ENCODE peak calls at places on chromosomes 3 and 15, in eight cellular contexts. One of them, this sample, is unnamed.
A peak's percentile ranks its signal among the peaks of the same experiment; 100 is the strongest.

GRCh38 chr15:83170474-83171165 is 37.0 kb downstream of the HDGFL3 start:
- DNase-seq in stimulated activated CD4-positive, alpha-beta T cell treated with anti-CD3 and anti-CD28 coated beads, TNF-alpha, amount 100 ng/mL, for 1 hour: no peak
- DNase-seq in LoVo: no peak
- DNase-seq in colonic mucosa: no peak
- DNase-seq in GM04504: no peak
- DNase-seq in anterior cingulate cortex: no peak
- DNase-seq in NAMALWA: no peak
- DNase-seq in NT2/D1: no peak
- DNase-seq in this sample: peak; percentile 12

GRCh38 chr3:120348065-120348980 is 831 bp downstream of the LRRC58 start:
- DNase-seq in stimulated activated CD4-positive, alpha-beta T cell treated with anti-CD3 and anti-CD28 coated beads, TNF-alpha, amount 100 ng/mL, for 1 hour: peak; percentile 27
- DNase-seq in LoVo: no peak
- DNase-seq in colonic mucosa: peak; percentile 59
- DNase-seq in GM04504: no peak
- DNase-seq in anterior cingulate cortex: no peak
- DNase-seq in NAMALWA: peak; percentile 72
- DNase-seq in NT2/D1: no peak
- DNase-seq in this sample: no peak

GRCh38 chr3:16515885-16516420 is 2.5 kb upstream of the RFTN1 start:
- DNase-seq in stimulated activated CD4-positive, alpha-beta T cell treated with anti-CD3 and anti-CD28 coated beads, TNF-alpha, amount 100 ng/mL, for 1 hour: no peak
- DNase-seq in LoVo: no peak
- DNase-seq in colonic mucosa: no peak
- DNase-seq in GM04504: no peak
- DNase-seq in anterior cingulate cortex: no peak
- DNase-seq in NAMALWA: peak; percentile 80
- DNase-seq in NT2/D1: no peak
- DNase-seq in this sample: no peak

GRCh38 chr15:74334127-74334526 is 33.3 kb downstream of the CYP11A1 start:
- DNase-seq in stimulated activated CD4-positive, alpha-beta T cell treated with anti-CD3 and anti-CD28 coated beads, TNF-alpha, amount 100 ng/mL, for 1 hour: no peak
- DNase-seq in LoVo: no peak
- DNase-seq in colonic mucosa: no peak
- DNase-seq in GM04504: no peak
- DNase-seq in anterior cingulate cortex: no peak
- DNase-seq in NAMALWA: no peak
- DNase-seq in NT2/D1: no peak
- DNase-seq in this sample: no peak

GRCh38 chr3:126528800-126529541 is 5.0 kb downstream of the CHST13 start:
- DNase-seq in stimulated activated CD4-positive, alpha-beta T cell treated with anti-CD3 and anti-CD28 coated beads, TNF-alpha, amount 100 ng/mL, for 1 hour: no peak
- DNase-seq in LoVo: no peak
- DNase-seq in colonic mucosa: no peak
- DNase-seq in GM04504: peak; percentile 14
- DNase-seq in anterior cingulate cortex: no peak
- DNase-seq in NAMALWA: no peak
- DNase-seq in NT2/D1: no peak
- DNase-seq in this sample: no peak

GRCh38 chr15:77656294-77656693 is 23.6 kb upstream of the LINGO1 start:
- DNase-seq in stimulated activated CD4-positive, alpha-beta T cell treated with anti-CD3 and anti-CD28 coated beads, TNF-alpha, amount 100 ng/mL, for 1 hour: no peak
- DNase-seq in LoVo: no peak
- DNase-seq in colonic mucosa: no peak
- DNase-seq in GM04504: no peak
- DNase-seq in anterior cingulate cortex: no peak
- DNase-seq in NAMALWA: no peak
- DNase-seq in NT2/D1: no peak
- DNase-seq in this sample: no peak

GRCh38 chr3:51045006-51045405 is 340.1 kb upstream of the MANF start:
- DNase-seq in stimulated activated CD4-positive, alpha-beta T cell treated with anti-CD3 and anti-CD28 coated beads, TNF-alpha, amount 100 ng/mL, for 1 hour: no peak
- DNase-seq in LoVo: no peak
- DNase-seq in colonic mucosa: no peak
- DNase-seq in GM04504: no peak
- DNase-seq in anterior cingulate cortex: no peak
- DNase-seq in NAMALWA: no peak
- DNase-seq in NT2/D1: no peak
- DNase-seq in this sample: no peak

GRCh38 chr3:113211370-113212154 is at the start of gene BOC:
- DNase-seq in stimulated activated CD4-positive, alpha-beta T cell treated with anti-CD3 and anti-CD28 coated beads, TNF-alpha, amount 100 ng/mL, for 1 hour: no peak
- DNase-seq in LoVo: peak; percentile 8
- DNase-seq in colonic mucosa: peak; percentile 20
- DNase-seq in GM04504: no peak
- DNase-seq in anterior cingulate cortex: peak; percentile 38
- DNase-seq in NAMALWA: no peak
- DNase-seq in NT2/D1: no peak
- DNase-seq in this sample: no peak

GRCh38 chr3:53890726-53891499 is 746 bp downstream of the SELENOK start:
- DNase-seq in stimulated activated CD4-positive, alpha-beta T cell treated with anti-CD3 and anti-CD28 coated beads, TNF-alpha, amount 100 ng/mL, for 1 hour: peak; percentile 10
- DNase-seq in LoVo: peak; percentile 42
- DNase-seq in colonic mucosa: peak; percentile 60
- DNase-seq in GM04504: no peak
- DNase-seq in anterior cingulate cortex: no peak
- DNase-seq in NAMALWA: peak; percentile 53
- DNase-seq in NT2/D1: no peak
- DNase-seq in this sample: no peak

GRCh38 chr15:87228460-87228859 is 1028.1 kb downstream of the NTRK3 start:
- DNase-seq in stimulated activated CD4-positive, alpha-beta T cell treated with anti-CD3 and anti-CD28 coated beads, TNF-alpha, amount 100 ng/mL, for 1 hour: no peak
- DNase-seq in LoVo: no peak
- DNase-seq in colonic mucosa: no peak
- DNase-seq in GM04504: no peak
- DNase-seq in anterior cingulate cortex: no peak
- DNase-seq in NAMALWA: no peak
- DNase-seq in NT2/D1: no peak
- DNase-seq in this sample: no peak

GRCh38 chr15:100623301-100623700 is 20.9 kb downstream of the ASB7 start:
- DNase-seq in stimulated activated CD4-positive, alpha-beta T cell treated with anti-CD3 and anti-CD28 coated beads, TNF-alpha, amount 100 ng/mL, for 1 hour: no peak
- DNase-seq in LoVo: no peak
- DNase-seq in colonic mucosa: no peak
- DNase-seq in GM04504: no peak
- DNase-seq in anterior cingulate cortex: no peak
- DNase-seq in NAMALWA: peak; percentile 13
- DNase-seq in NT2/D1: no peak
- DNase-seq in this sample: no peak

GRCh38 chr15:62792960-62793758 is 249.4 kb upstream of the TPM1 start:
- DNase-seq in stimulated activated CD4-positive, alpha-beta T cell treated with anti-CD3 and anti-CD28 coated beads, TNF-alpha, amount 100 ng/mL, for 1 hour: no peak
- DNase-seq in LoVo: no peak
- DNase-seq in colonic mucosa: no peak
- DNase-seq in GM04504: no peak
- DNase-seq in anterior cingulate cortex: no peak
- DNase-seq in NAMALWA: peak; percentile 9
- DNase-seq in NT2/D1: no peak
- DNase-seq in this sample: no peak

GRCh38 chr3:24237971-24238767 is 256.5 kb downstream of the THRB start:
- DNase-seq in stimulated activated CD4-positive, alpha-beta T cell treated with anti-CD3 and anti-CD28 coated beads, TNF-alpha, amount 100 ng/mL, for 1 hour: no peak
- DNase-seq in LoVo: peak; percentile 77
- DNase-seq in colonic mucosa: peak; percentile 69
- DNase-seq in GM04504: peak; percentile 96
- DNase-seq in anterior cingulate cortex: peak; percentile 15
- DNase-seq in NAMALWA: peak; percentile 83
- DNase-seq in NT2/D1: peak; percentile 71
- DNase-seq in this sample: peak; percentile 95

GRCh38 chr3:4828279-4829030 is 150.8 kb upstream of the BHLHE40 start:
- DNase-seq in stimulated activated CD4-positive, alpha-beta T cell treated with anti-CD3 and anti-CD28 coated beads, TNF-alpha, amount 100 ng/mL, for 1 hour: no peak
- DNase-seq in LoVo: no peak
- DNase-seq in colonic mucosa: no peak
- DNase-seq in GM04504: peak; percentile 35
- DNase-seq in anterior cingulate cortex: peak; percentile 24
- DNase-seq in NAMALWA: no peak
- DNase-seq in NT2/D1: no peak
- DNase-seq in this sample: peak; percentile 30

GRCh38 chr15:69035205-69035917 is 20.9 kb downstream of the NOX5 start:
- DNase-seq in stimulated activated CD4-positive, alpha-beta T cell treated with anti-CD3 and anti-CD28 coated beads, TNF-alpha, amount 100 ng/mL, for 1 hour: no peak
- DNase-seq in LoVo: no peak
- DNase-seq in colonic mucosa: peak; percentile 45
- DNase-seq in GM04504: no peak
- DNase-seq in anterior cingulate cortex: no peak
- DNase-seq in NAMALWA: no peak
- DNase-seq in NT2/D1: no peak
- DNase-seq in this sample: no peak

GRCh38 chr15:60766391-60767128 is 287.6 kb upstream of the ICE2 start:
- DNase-seq in stimulated activated CD4-positive, alpha-beta T cell treated with anti-CD3 and anti-CD28 coated beads, TNF-alpha, amount 100 ng/mL, for 1 hour: no peak
- DNase-seq in LoVo: no peak
- DNase-seq in colonic mucosa: no peak
- DNase-seq in GM04504: no peak
- DNase-seq in anterior cingulate cortex: no peak
- DNase-seq in NAMALWA: no peak
- DNase-seq in NT2/D1: no peak
- DNase-seq in this sample: no peak

GRCh38 chr3:69011331-69011730 is 2.2 kb downstream of the EOGT start:
- DNase-seq in stimulated activated CD4-positive, alpha-beta T cell treated with anti-CD3 and anti-CD28 coated beads, TNF-alpha, amount 100 ng/mL, for 1 hour: no peak
- DNase-seq in LoVo: no peak
- DNase-seq in colonic mucosa: no peak
- DNase-seq in GM04504: no peak
- DNase-seq in anterior cingulate cortex: no peak
- DNase-seq in NAMALWA: no peak
- DNase-seq in NT2/D1: no peak
- DNase-seq in this sample: no peak

GRCh38 chr3:123053107-123053506 is 13.7 kb upstream of the PDIA5 start:
- DNase-seq in stimulated activated CD4-positive, alpha-beta T cell treated with anti-CD3 and anti-CD28 coated beads, TNF-alpha, amount 100 ng/mL, for 1 hour: no peak
- DNase-seq in LoVo: no peak
- DNase-seq in colonic mucosa: no peak
- DNase-seq in GM04504: no peak
- DNase-seq in anterior cingulate cortex: no peak
- DNase-seq in NAMALWA: no peak
- DNase-seq in NT2/D1: no peak
- DNase-seq in this sample: no peak

GRCh38 chr15:51697150-51697549 is 15.8 kb downstream of the SCG3 start:
- DNase-seq in stimulated activated CD4-positive, alpha-beta T cell treated with anti-CD3 and anti-CD28 coated beads, TNF-alpha, amount 100 ng/mL, for 1 hour: no peak
- DNase-seq in LoVo: no peak
- DNase-seq in colonic mucosa: no peak
- DNase-seq in GM04504: no peak
- DNase-seq in anterior cingulate cortex: no peak
- DNase-seq in NAMALWA: no peak
- DNase-seq in NT2/D1: no peak
- DNase-seq in this sample: no peak

GRCh38 chr3:114418724-114419543 is 125.1 kb downstream of the TIGIT start:
- DNase-seq in stimulated activated CD4-positive, alpha-beta T cell treated with anti-CD3 and anti-CD28 coated beads, TNF-alpha, amount 100 ng/mL, for 1 hour: no peak
- DNase-seq in LoVo: peak; percentile 62
- DNase-seq in colonic mucosa: no peak
- DNase-seq in GM04504: peak; percentile 90
- DNase-seq in anterior cingulate cortex: no peak
- DNase-seq in NAMALWA: peak; percentile 77
- DNase-seq in NT2/D1: peak; percentile 48
- DNase-seq in this sample: peak; percentile 90

GRCh38 chr3:113954091-113954685 is 6.4 kb downstream of the ZDHHC23 start:
- DNase-seq in stimulated activated CD4-positive, alpha-beta T cell treated with anti-CD3 and anti-CD28 coated beads, TNF-alpha, amount 100 ng/mL, for 1 hour: no peak
- DNase-seq in LoVo: no peak
- DNase-seq in colonic mucosa: no peak
- DNase-seq in GM04504: no peak
- DNase-seq in anterior cingulate cortex: no peak
- DNase-seq in NAMALWA: no peak
- DNase-seq in NT2/D1: no peak
- DNase-seq in this sample: no peak

GRCh38 chr3:179324270-179324754 is 1.5 kb downstream of the ZNF639 start:
- DNase-seq in stimulated activated CD4-positive, alpha-beta T cell treated with anti-CD3 and anti-CD28 coated beads, TNF-alpha, amount 100 ng/mL, for 1 hour: no peak
- DNase-seq in LoVo: no peak
- DNase-seq in colonic mucosa: no peak
- DNase-seq in GM04504: no peak
- DNase-seq in anterior cingulate cortex: no peak
- DNase-seq in NAMALWA: peak; percentile 66
- DNase-seq in NT2/D1: no peak
- DNase-seq in this sample: no peak

GRCh38 chr3:25313286-25313685 is 114.8 kb upstream of the RARB start:
- DNase-seq in stimulated activated CD4-positive, alpha-beta T cell treated with anti-CD3 and anti-CD28 coated beads, TNF-alpha, amount 100 ng/mL, for 1 hour: no peak
- DNase-seq in LoVo: no peak
- DNase-seq in colonic mucosa: no peak
- DNase-seq in GM04504: no peak
- DNase-seq in anterior cingulate cortex: no peak
- DNase-seq in NAMALWA: no peak
- DNase-seq in NT2/D1: no peak
- DNase-seq in this sample: no peak

GRCh38 chr3:74510261-74510660 is 104.2 kb downstream of the CNTN3 start:
- DNase-seq in stimulated activated CD4-positive, alpha-beta T cell treated with anti-CD3 and anti-CD28 coated beads, TNF-alpha, amount 100 ng/mL, for 1 hour: no peak
- DNase-seq in LoVo: no peak
- DNase-seq in colonic mucosa: no peak
- DNase-seq in GM04504: no peak
- DNase-seq in anterior cingulate cortex: no peak
- DNase-seq in NAMALWA: no peak
- DNase-seq in NT2/D1: no peak
- DNase-seq in this sample: no peak